ENCODE peak calls at places on chromosome 4, in nine cellular contexts. One of them, this sample, is unnamed.
A peak's percentile ranks its signal among the peaks of the same experiment; 100 is the strongest.

GRCh38 chr4:182752158-182752910 is 164.9 kb downstream of the DCTD start:
- DNase-seq in cardiac fibroblast: peak; percentile 62
- DNase-seq in stimulated activated CD4-positive, alpha-beta T cell treated with anti-CD3 and anti-CD28 coated beads, Interleukin-15, amount 100 ng/mL, for 1 hour: no peak
- DNase-seq in iris pigment epithelial cell: peak; percentile 84
- DNase-seq in NCI-H1436: no peak
- DNase-seq in endodermal cell: no peak
- DNase-seq in AG09309: peak; percentile 92
- DNase-seq in SIG-M5: no peak
- DNase-seq in NCI-H2029 treated with DMSO at 0.1 percent for 48 hours: no peak
- DNase-seq in this sample: no peak

GRCh38 chr4:8182858-8183725 is 16.0 kb upstream of the SH3TC1 start:
- DNase-seq in cardiac fibroblast: peak; percentile 96
- DNase-seq in stimulated activated CD4-positive, alpha-beta T cell treated with anti-CD3 and anti-CD28 coated beads, Interleukin-15, amount 100 ng/mL, for 1 hour: no peak
- DNase-seq in iris pigment epithelial cell: peak; percentile 95
- DNase-seq in NCI-H1436: no peak
- DNase-seq in endodermal cell: no peak
- DNase-seq in AG09309: peak; percentile 52
- DNase-seq in SIG-M5: no peak
- DNase-seq in NCI-H2029 treated with DMSO at 0.1 percent for 48 hours: no peak
- DNase-seq in this sample: peak; percentile 78

GRCh38 chr4:77911842-77912450 is 49.3 kb downstream of the MRPL1 start:
- DNase-seq in cardiac fibroblast: no peak
- DNase-seq in stimulated activated CD4-positive, alpha-beta T cell treated with anti-CD3 and anti-CD28 coated beads, Interleukin-15, amount 100 ng/mL, for 1 hour: no peak
- DNase-seq in iris pigment epithelial cell: peak; percentile 22
- DNase-seq in NCI-H1436: no peak
- DNase-seq in endodermal cell: no peak
- DNase-seq in AG09309: no peak
- DNase-seq in SIG-M5: peak; percentile 62
- DNase-seq in NCI-H2029 treated with DMSO at 0.1 percent for 48 hours: no peak
- DNase-seq in this sample: no peak

GRCh38 chr4:813900-814299 is 12.0 kb downstream of the CPLX1 start:
- DNase-seq in cardiac fibroblast: no peak
- DNase-seq in stimulated activated CD4-positive, alpha-beta T cell treated with anti-CD3 and anti-CD28 coated beads, Interleukin-15, amount 100 ng/mL, for 1 hour: no peak
- DNase-seq in iris pigment epithelial cell: no peak
- DNase-seq in NCI-H1436: no peak
- DNase-seq in endodermal cell: peak; percentile 73
- DNase-seq in AG09309: no peak
- DNase-seq in SIG-M5: no peak
- DNase-seq in NCI-H2029 treated with DMSO at 0.1 percent for 48 hours: no peak
- DNase-seq in this sample: no peak

GRCh38 chr4:23903859-23904438 is 14.1 kb upstream of the PPARGC1A start:
- DNase-seq in cardiac fibroblast: peak; percentile 12
- DNase-seq in stimulated activated CD4-positive, alpha-beta T cell treated with anti-CD3 and anti-CD28 coated beads, Interleukin-15, amount 100 ng/mL, for 1 hour: no peak
- DNase-seq in iris pigment epithelial cell: no peak
- DNase-seq in NCI-H1436: peak; percentile 94
- DNase-seq in endodermal cell: no peak
- DNase-seq in AG09309: no peak
- DNase-seq in SIG-M5: no peak
- DNase-seq in NCI-H2029 treated with DMSO at 0.1 percent for 48 hours: peak; percentile 91
- DNase-seq in this sample: no peak

GRCh38 chr4:113893546-113893945 is 85.9 kb downstream of the ARSJ start:
- DNase-seq in cardiac fibroblast: peak; percentile 51
- DNase-seq in stimulated activated CD4-positive, alpha-beta T cell treated with anti-CD3 and anti-CD28 coated beads, Interleukin-15, amount 100 ng/mL, for 1 hour: no peak
- DNase-seq in iris pigment epithelial cell: no peak
- DNase-seq in NCI-H1436: no peak
- DNase-seq in endodermal cell: no peak
- DNase-seq in AG09309: no peak
- DNase-seq in SIG-M5: no peak
- DNase-seq in NCI-H2029 treated with DMSO at 0.1 percent for 48 hours: no peak
- DNase-seq in this sample: no peak

GRCh38 chr4:73988096-73988495 is at the start of gene PPBP:
- DNase-seq in cardiac fibroblast: no peak
- DNase-seq in stimulated activated CD4-positive, alpha-beta T cell treated with anti-CD3 and anti-CD28 coated beads, Interleukin-15, amount 100 ng/mL, for 1 hour: no peak
- DNase-seq in iris pigment epithelial cell: no peak
- DNase-seq in NCI-H1436: no peak
- DNase-seq in endodermal cell: no peak
- DNase-seq in AG09309: no peak
- DNase-seq in SIG-M5: no peak
- DNase-seq in NCI-H2029 treated with DMSO at 0.1 percent for 48 hours: no peak
- DNase-seq in this sample: no peak

GRCh38 chr4:168925789-168926490 is 84.1 kb downstream of the CBR4 start:
- DNase-seq in cardiac fibroblast: no peak
- DNase-seq in stimulated activated CD4-positive, alpha-beta T cell treated with anti-CD3 and anti-CD28 coated beads, Interleukin-15, amount 100 ng/mL, for 1 hour: no peak
- DNase-seq in iris pigment epithelial cell: no peak
- DNase-seq in NCI-H1436: no peak
- DNase-seq in endodermal cell: no peak
- DNase-seq in AG09309: no peak
- DNase-seq in SIG-M5: no peak
- DNase-seq in NCI-H2029 treated with DMSO at 0.1 percent for 48 hours: no peak
- DNase-seq in this sample: no peak

GRCh38 chr4:165718660-165719059 is 154.4 kb upstream of the TLL1 start:
- DNase-seq in cardiac fibroblast: no peak
- DNase-seq in stimulated activated CD4-positive, alpha-beta T cell treated with anti-CD3 and anti-CD28 coated beads, Interleukin-15, amount 100 ng/mL, for 1 hour: no peak
- DNase-seq in iris pigment epithelial cell: no peak
- DNase-seq in NCI-H1436: no peak
- DNase-seq in endodermal cell: no peak
- DNase-seq in AG09309: no peak
- DNase-seq in SIG-M5: no peak
- DNase-seq in NCI-H2029 treated with DMSO at 0.1 percent for 48 hours: no peak
- DNase-seq in this sample: no peak

GRCh38 chr4:152536545-152537182 is 772 bp upstream of the FBXW7 start:
- DNase-seq in cardiac fibroblast: peak; percentile 61
- DNase-seq in stimulated activated CD4-positive, alpha-beta T cell treated with anti-CD3 and anti-CD28 coated beads, Interleukin-15, amount 100 ng/mL, for 1 hour: no peak
- DNase-seq in iris pigment epithelial cell: peak; percentile 70
- DNase-seq in NCI-H1436: peak; percentile 43
- DNase-seq in endodermal cell: no peak
- DNase-seq in AG09309: peak; percentile 4
- DNase-seq in SIG-M5: no peak
- DNase-seq in NCI-H2029 treated with DMSO at 0.1 percent for 48 hours: no peak
- DNase-seq in this sample: no peak

GRCh38 chr4:88866862-88867550 is 169.4 kb upstream of the NAP1L5 start:
- DNase-seq in cardiac fibroblast: peak; percentile 83
- DNase-seq in stimulated activated CD4-positive, alpha-beta T cell treated with anti-CD3 and anti-CD28 coated beads, Interleukin-15, amount 100 ng/mL, for 1 hour: no peak
- DNase-seq in iris pigment epithelial cell: peak; percentile 63
- DNase-seq in NCI-H1436: peak; percentile 93
- DNase-seq in endodermal cell: no peak
- DNase-seq in AG09309: no peak
- DNase-seq in SIG-M5: no peak
- DNase-seq in NCI-H2029 treated with DMSO at 0.1 percent for 48 hours: peak; percentile 94
- DNase-seq in this sample: no peak

This sample was measured in mesothelial cell of epicardium.